ENCODE peak calls at places on chromosomes 13 and 19, in five cellular contexts. P is HCT116, E is GM23338, Y is A549, W is HepG2. S is an unnamed sample.

GRCh38 chr19:1237027-1237659 is 662 bp downstream of the CBARP start:
- DNase-seq in P (no peak), E (no peak), Y (no peak), W (no peak), S (no peak)

GRCh38 chr13:90105276-90105675 is 1242.2 kb upstream of the MIR17HG start:
- DNase-seq in P (no peak), E (no peak), Y (no peak), W (no peak), S (no peak)

GRCh38 chr19:27746691-27747380 is 1466.1 kb downstream of the UQCRFS1 start:
- DNase-seq in P (no peak), E (peak), Y (peak), W (no peak), S (no peak)

GRCh38 chr19:7303470-7303869 is 9.3 kb upstream of the INSR start:
- DNase-seq in P (no peak), E (no peak), Y (no peak), W (no peak), S (no peak)

GRCh38 chr13:27534976-27535370 is 84.6 kb upstream of the MTIF3 start:
- DNase-seq in P (no peak), E (no peak), Y (no peak), W (no peak), S (no peak)

GRCh38 chr19:49151339-49152217 is 3.6 kb downstream of the HRC start:
- DNase-seq in P (peak), E (peak), Y (peak), W (no peak), S (no peak)

GRCh38 chr13:80428344-80429096 is 87.6 kb upstream of the SPRY2 start:
- DNase-seq in P (no peak), E (no peak), Y (no peak), W (no peak), S (peak)

GRCh38 chr13:93344048-93344447 is 117.4 kb downstream of the GPC6 start:
- DNase-seq in P (no peak), E (no peak), Y (no peak), W (peak), S (no peak)

GRCh38 chr19:44718441-44719261 is 19.7 kb downstream of the CEACAM16 start:
- DNase-seq in P (no peak), E (peak), Y (peak), W (peak), S (peak)

GRCh38 chr19:49335784-49336481 is 727 bp downstream of the CD37 start:
- DNase-seq in P (no peak), E (no peak), Y (no peak), W (no peak), S (no peak)

GRCh38 chr13:110680852-110681251 is 25.1 kb downstream of the CARS2 start:
- DNase-seq in P (peak), E (peak), Y (peak), W (peak), S (peak)

GRCh38 chr13:113668491-113668971 is 1.5 kb downstream of the GRK1 start:
- DNase-seq in P (no peak), E (no peak), Y (no peak), W (no peak), S (no peak)

GRCh38 chr19:343941-344624 is 513 bp downstream of the MIER2 start:
- DNase-seq in P (no peak), E (peak), Y (peak), W (no peak), S (no peak)

GRCh38 chr13:34352958-34353357 is 535.0 kb downstream of the RFC3 start:
- DNase-seq in P (no peak), E (no peak), Y (no peak), W (no peak), S (no peak)

GRCh38 chr13:101416181-101417042 is at the start of gene NALCN:
- DNase-seq in P (no peak), E (peak), Y (peak), W (no peak), S (no peak)

GRCh38 chr13:30034448-30034795 is 184.0 kb upstream of the UBL3 start:
- DNase-seq in P (no peak), E (no peak), Y (no peak), W (no peak), S (no peak)
- TF ChIP-seq REST in P (no peak), E (no peak), Y (no peak), W (no peak), S (no peak)

GRCh38 chr19:2610637-2611482 is 91.6 kb downstream of the GNG7 start:
- DNase-seq in P (peak), E (peak), Y (peak), W (peak), S (peak)

GRCh38 chr19:2608602-2608922 is 93.9 kb downstream of the GNG7 start:
- DNase-seq in P (no peak), E (no peak), Y (no peak), W (no peak), S (no peak)

GRCh38 chr19:2609389-2610116 is 92.9 kb downstream of the GNG7 start:
- DNase-seq in P (no peak), E (peak), Y (no peak), W (no peak), S (no peak)

GRCh38 chr19:2604747-2605329 is 97.7 kb downstream of the GNG7 start:
- DNase-seq in P (no peak), E (no peak), Y (no peak), W (no peak), S (no peak)

DNA sequence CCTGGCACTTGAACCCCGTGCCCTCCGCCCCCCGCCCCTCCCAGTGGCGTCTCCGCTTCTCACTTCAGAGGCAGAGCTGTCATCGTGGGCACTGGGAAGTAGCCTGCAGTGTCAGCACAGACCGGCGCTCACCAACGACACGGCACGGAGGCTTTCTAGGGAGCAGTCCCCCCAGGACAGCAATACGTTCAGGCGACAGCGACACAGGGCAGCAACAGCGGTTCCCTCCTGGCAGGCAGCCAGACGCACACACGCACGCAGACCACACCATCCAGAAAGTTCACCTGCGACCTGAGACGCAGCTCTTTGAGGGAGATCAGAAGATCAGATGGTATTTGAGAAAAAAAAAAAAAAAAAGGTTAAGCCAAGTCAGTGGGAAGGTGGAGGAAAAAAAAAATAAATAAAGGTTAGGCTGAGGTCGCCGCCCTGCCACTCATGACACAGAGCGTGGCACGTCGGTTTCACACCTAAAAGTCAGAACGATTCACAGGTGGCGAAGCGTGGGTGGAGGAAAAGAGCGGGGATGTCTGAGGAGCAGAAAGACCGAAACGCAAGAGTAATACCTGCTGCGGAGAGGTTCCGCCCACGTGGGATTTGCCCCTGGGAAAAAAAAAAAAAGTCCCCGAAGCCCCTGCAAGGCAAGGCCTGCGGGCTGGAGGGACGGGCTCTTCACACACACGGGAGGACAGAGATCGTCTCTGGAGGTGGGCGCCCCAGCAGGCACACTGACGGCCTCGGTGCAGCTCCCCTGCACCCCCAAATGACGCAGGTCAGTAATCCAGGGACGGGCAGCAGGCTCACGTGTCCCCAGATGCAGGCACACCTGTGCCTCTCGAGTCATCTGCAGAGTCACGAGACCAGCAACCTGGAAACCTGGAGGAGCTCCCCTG is 94.5 kb downstream of the GNG7 start:
- DNase-seq in P (no peak), E (no peak), Y (no peak), W (no peak), S (no peak)
- TF ChIP-seq REST in P (no peak), E (no peak), Y (no peak), W (no peak), S (no peak)

DNA sequence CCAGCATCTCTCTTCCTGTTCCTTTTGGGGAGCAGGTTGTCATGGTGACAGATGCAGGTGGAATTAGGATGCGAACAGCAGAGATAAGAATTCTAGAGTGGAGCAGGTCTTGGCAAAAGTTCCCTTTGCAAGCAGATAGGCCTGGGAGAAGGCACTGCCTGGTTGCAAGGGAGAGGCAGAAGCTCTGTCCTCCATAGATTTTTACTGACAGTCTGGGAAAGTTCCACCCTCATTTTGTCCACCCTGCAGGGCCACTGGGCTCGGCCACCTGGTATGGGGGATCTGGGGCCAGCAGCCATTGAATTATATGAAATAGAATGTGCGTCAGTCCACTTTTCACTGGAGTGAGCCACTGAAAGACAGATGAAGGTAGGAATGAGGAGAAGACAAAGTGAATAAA is 141.7 kb downstream of the IER2 start:
- DNase-seq in P (no peak), E (no peak), Y (no peak), W (no peak), S (no peak)
- TF ChIP-seq REST in P (no peak), E (no peak), Y (no peak), W (no peak), S (no peak)

GRCh38 chr13:43786766-43787517 is at the start of gene ENOX1:
- DNase-seq in P (peak), E (peak), Y (peak), W (no peak), S (peak)
- TF ChIP-seq REST in P (no peak), E (no peak), Y (no peak), W (no peak), S (no peak)

DNA sequence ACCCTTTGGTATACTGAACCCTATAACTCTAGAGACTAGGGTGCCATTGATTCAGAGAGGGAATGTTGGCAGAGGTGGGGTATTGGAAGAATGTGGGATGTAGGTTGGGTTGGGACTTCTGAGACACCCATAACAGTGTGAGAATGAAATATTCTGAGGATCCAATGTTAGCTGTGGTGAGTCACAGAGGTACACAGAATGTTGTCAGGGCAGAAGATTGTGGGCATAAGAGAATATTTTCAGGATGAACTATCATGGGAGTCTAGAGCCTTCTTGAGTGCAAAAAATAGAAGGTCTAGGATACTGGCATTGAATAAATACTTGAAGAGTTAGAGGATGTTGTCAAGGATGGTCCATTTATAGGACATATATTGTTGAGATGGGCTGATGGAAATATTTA is 9.0 kb downstream of the KLK13 start:
- DNase-seq in P (no peak), E (no peak), Y (no peak), W (no peak), S (no peak)
- TF ChIP-seq REST in P (no peak), E (no peak), Y (no peak), W (no peak), S (no peak)

S was measured in HL-60.